ENCODE peak calls at places on chromosomes 6 and 20, in five cellular contexts. One of them, this sample, is unnamed.

GRCh38 chr6:152096863-152097496 is 289.5 kb downstream of the ESR1 start:
- DNase-seq in mammary epithelial cell: peak; percentile 75
- DNase-seq in GM23248: peak; percentile 91
- DNase-seq in ovary: no peak
- DNase-seq in heart left ventricle: no peak
- DNase-seq in this sample: no peak

GRCh38 chr6:100719883-100720682 is 161.0 kb downstream of the ASCC3 start:
- DNase-seq in mammary epithelial cell: peak; percentile 12
- DNase-seq in GM23248: peak; percentile 48
- DNase-seq in ovary: no peak
- DNase-seq in heart left ventricle: no peak
- DNase-seq in this sample: peak; percentile 19

GRCh38 chr6:167479967-167480653 is 155.2 kb downstream of the TTLL2 start:
- DNase-seq in heart left ventricle: no peak
- DNase-seq in mammary epithelial cell: no peak
- DNase-seq in ovary: no peak
- DNase-seq in GM23248: no peak
- DNase-seq in this sample: no peak

GRCh38 chr6:168288781-168289570 is 30.6 kb downstream of the DACT2 start:
- DNase-seq in GM23248: no peak
- DNase-seq in heart left ventricle: no peak
- DNase-seq in mammary epithelial cell: no peak
- DNase-seq in ovary: no peak
- DNase-seq in this sample: no peak

GRCh38 chr20:52279667-52280180 is 88.1 kb upstream of the ZFP64 start:
- DNase-seq in heart left ventricle: no peak
- DNase-seq in ovary: no peak
- DNase-seq in GM23248: peak; percentile 36
- DNase-seq in mammary epithelial cell: no peak
- DNase-seq in this sample: peak; percentile 31

GRCh38 chr6:68651018-68651985 is 16.2 kb downstream of the ADGRB3 start:
- DNase-seq in ovary: no peak
- DNase-seq in mammary epithelial cell: no peak
- DNase-seq in heart left ventricle: no peak
- DNase-seq in GM23248: no peak
- DNase-seq in this sample: no peak

GRCh38 chr6:68880050-68880449 is 245.0 kb downstream of the ADGRB3 start:
- DNase-seq in mammary epithelial cell: no peak
- DNase-seq in GM23248: peak; percentile 3
- DNase-seq in heart left ventricle: no peak
- DNase-seq in ovary: no peak
- DNase-seq in this sample: no peak

GRCh38 chr6:150547511-150548222 is 52.0 kb upstream of the PLEKHG1 start:
- DNase-seq in heart left ventricle: peak; percentile 88
- DNase-seq in ovary: peak; percentile 52
- DNase-seq in mammary epithelial cell: no peak
- DNase-seq in GM23248: no peak
- DNase-seq in this sample: no peak

GRCh38 chr6:136593748-136594490 is 43.7 kb upstream of the MAP7 start:
- DNase-seq in ovary: no peak
- DNase-seq in GM23248: peak; percentile 96
- DNase-seq in heart left ventricle: no peak
- DNase-seq in mammary epithelial cell: peak; percentile 98
- DNase-seq in this sample: peak; percentile 39

GRCh38 chr6:137358273-137358672 is 135.9 kb downstream of the OLIG3 start:
- DNase-seq in GM23248: no peak
- DNase-seq in mammary epithelial cell: no peak
- DNase-seq in heart left ventricle: no peak
- DNase-seq in ovary: no peak
- DNase-seq in this sample: no peak

GRCh38 chr6:169999367-169999766 is 247.9 kb downstream of the ERMARD start:
- DNase-seq in mammary epithelial cell: no peak
- DNase-seq in heart left ventricle: no peak
- DNase-seq in GM23248: no peak
- DNase-seq in ovary: no peak
- DNase-seq in this sample: no peak

GRCh38 chr6:84547341-84547794 is 217.0 kb downstream of the TBX18 start:
- DNase-seq in mammary epithelial cell: no peak
- DNase-seq in ovary: no peak
- DNase-seq in heart left ventricle: no peak
- DNase-seq in GM23248: no peak
- DNase-seq in this sample: no peak

GRCh38 chr6:131858765-131859490 is 51.1 kb downstream of the ENPP1 start:
- DNase-seq in heart left ventricle: no peak
- DNase-seq in GM23248: peak; percentile 74
- DNase-seq in mammary epithelial cell: peak; percentile 24
- DNase-seq in ovary: no peak
- DNase-seq in this sample: no peak

GRCh38 chr20:20594171-20594530 is 118.3 kb downstream of the RALGAPA2 start:
- DNase-seq in ovary: no peak
- DNase-seq in GM23248: peak; percentile 80
- DNase-seq in mammary epithelial cell: no peak
- DNase-seq in heart left ventricle: no peak
- DNase-seq in this sample: peak; percentile 53

GRCh38 chr6:6379573-6379972 is 59.1 kb upstream of the F13A1 start:
- DNase-seq in heart left ventricle: no peak
- DNase-seq in GM23248: no peak
- DNase-seq in mammary epithelial cell: no peak
- DNase-seq in ovary: no peak
- DNase-seq in this sample: no peak

GRCh38 chr20:667351-668034 is 8.1 kb downstream of the SCRT2 start:
- DNase-seq in GM23248: peak; percentile 59
- DNase-seq in heart left ventricle: no peak
- DNase-seq in mammary epithelial cell: no peak
- DNase-seq in ovary: no peak
- DNase-seq in this sample: peak; percentile 46

GRCh38 chr6:53119349-53119748 is 29.3 kb downstream of the GCM1 start:
- DNase-seq in GM23248: peak; percentile 49
- DNase-seq in ovary: no peak
- DNase-seq in heart left ventricle: no peak
- DNase-seq in mammary epithelial cell: no peak
- DNase-seq in this sample: no peak

GRCh38 chr6:6721606-6722005 is 133.1 kb downstream of the LY86 start:
- DNase-seq in GM23248: no peak
- DNase-seq in mammary epithelial cell: no peak
- DNase-seq in heart left ventricle: no peak
- DNase-seq in ovary: no peak
- DNase-seq in this sample: no peak

GRCh38 chr6:43705996-43706395 is 18.4 kb upstream of the MRPS18A start:
- DNase-seq in mammary epithelial cell: no peak
- DNase-seq in ovary: no peak
- DNase-seq in heart left ventricle: no peak
- DNase-seq in GM23248: peak; percentile 42
- DNase-seq in this sample: no peak

GRCh38 chr20:19074828-19075516 is 137.5 kb upstream of the SLC24A3 start:
- DNase-seq in heart left ventricle: no peak
- DNase-seq in mammary epithelial cell: no peak
- DNase-seq in ovary: no peak
- DNase-seq in GM23248: no peak
- DNase-seq in this sample: no peak

GRCh38 chr6:127933852-127934840 is 33.3 kb upstream of the THEMIS start:
- DNase-seq in mammary epithelial cell: no peak
- DNase-seq in GM23248: no peak
- DNase-seq in heart left ventricle: no peak
- DNase-seq in ovary: no peak
- DNase-seq in this sample: no peak

GRCh38 chr20:7305971-7306370 is 538.5 kb downstream of the BMP2 start:
- DNase-seq in ovary: no peak
- DNase-seq in mammary epithelial cell: no peak
- DNase-seq in GM23248: no peak
- DNase-seq in heart left ventricle: no peak
- DNase-seq in this sample: no peak

GRCh38 chr6:25889877-25890853 is 16.1 kb upstream of the SLC17A3 start:
- DNase-seq in heart left ventricle: no peak
- DNase-seq in mammary epithelial cell: peak; percentile 40
- DNase-seq in ovary: peak; percentile 28
- DNase-seq in GM23248: peak; percentile 66
- DNase-seq in this sample: peak; percentile 72

GRCh38 chr20:47770931-47771330 is 14.3 kb downstream of the SULF2 start:
- DNase-seq in mammary epithelial cell: no peak
- DNase-seq in heart left ventricle: peak; percentile 50
- DNase-seq in ovary: no peak
- DNase-seq in GM23248: no peak
- DNase-seq in this sample: no peak

DNA sequence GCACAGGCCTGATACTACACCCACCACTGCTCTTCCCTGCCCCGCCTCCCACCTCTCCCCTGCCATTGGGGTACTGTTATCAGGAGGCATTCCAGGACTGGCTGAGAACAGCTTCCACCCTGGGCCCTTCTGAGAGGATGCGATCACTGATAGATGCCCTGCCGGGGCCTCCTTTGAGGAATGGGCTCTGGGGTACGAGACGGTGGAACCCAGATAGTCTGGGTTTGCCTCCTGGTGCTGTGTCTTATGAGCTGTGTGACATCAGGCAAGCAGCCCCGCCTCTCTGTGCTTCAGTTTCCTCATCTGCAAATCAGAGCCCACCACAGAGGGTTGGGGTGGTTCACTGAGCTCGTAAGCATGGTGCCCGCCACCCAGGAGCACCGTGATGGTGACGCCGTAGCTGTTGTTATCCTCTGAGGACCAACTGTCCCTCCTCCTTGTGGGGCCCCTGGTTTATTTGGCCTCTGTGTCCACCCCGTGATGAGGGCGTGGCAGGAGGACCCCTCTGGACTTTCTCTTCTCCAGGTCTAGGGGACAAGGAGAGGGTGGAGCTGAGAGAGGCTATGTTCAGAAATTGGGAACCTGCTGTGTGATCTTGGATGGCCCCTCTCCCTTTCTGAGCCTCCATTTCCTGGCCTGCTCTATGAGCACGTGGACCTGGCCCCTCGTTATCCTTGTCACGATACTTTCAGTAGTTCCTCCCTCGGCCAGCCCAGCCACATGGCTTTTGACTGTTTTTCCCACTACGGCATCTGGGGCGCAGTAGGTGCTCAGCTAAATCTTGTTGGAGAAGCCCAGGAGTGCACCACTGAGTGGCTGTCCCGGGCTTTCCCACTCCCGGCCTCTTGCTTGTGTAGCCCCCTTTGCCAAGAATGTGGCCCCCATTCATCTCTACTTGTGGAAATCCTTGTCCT is 18.3 kb downstream of the SRC start:
- DNase-seq in GM23248: no peak
- DNase-seq in ovary: peak; percentile 17
- DNase-seq in mammary epithelial cell: no peak
- DNase-seq in heart left ventricle: peak; percentile 19
- DNase-seq in this sample: no peak
- H3K27ac ChIP-seq in GM23248: no peak overlapping the region
- H3K27ac ChIP-seq in ovary: no peak overlapping the region
- H3K27ac ChIP-seq in mammary epithelial cell: no peak overlapping the region
- H3K27ac ChIP-seq in heart left ventricle: no peak overlapping the region
- H3K27ac ChIP-seq in this sample: no peak overlapping the region

GRCh38 chr20:53925651-53926401 is 144.6 kb downstream of the BCAS1 start:
- DNase-seq in mammary epithelial cell: no peak
- DNase-seq in ovary: no peak
- DNase-seq in GM23248: no peak
- DNase-seq in heart left ventricle: no peak
- DNase-seq in this sample: no peak
- H3K27ac ChIP-seq in mammary epithelial cell: peak overlapping the region; percentile 90
- H3K27ac ChIP-seq in ovary: no peak overlapping the region
- H3K27ac ChIP-seq in GM23248: peak overlapping the region; percentile 86
- H3K27ac ChIP-seq in heart left ventricle: peak overlapping the region; percentile 8
- H3K27ac ChIP-seq in this sample: peak overlapping the region; percentile 50

DNA sequence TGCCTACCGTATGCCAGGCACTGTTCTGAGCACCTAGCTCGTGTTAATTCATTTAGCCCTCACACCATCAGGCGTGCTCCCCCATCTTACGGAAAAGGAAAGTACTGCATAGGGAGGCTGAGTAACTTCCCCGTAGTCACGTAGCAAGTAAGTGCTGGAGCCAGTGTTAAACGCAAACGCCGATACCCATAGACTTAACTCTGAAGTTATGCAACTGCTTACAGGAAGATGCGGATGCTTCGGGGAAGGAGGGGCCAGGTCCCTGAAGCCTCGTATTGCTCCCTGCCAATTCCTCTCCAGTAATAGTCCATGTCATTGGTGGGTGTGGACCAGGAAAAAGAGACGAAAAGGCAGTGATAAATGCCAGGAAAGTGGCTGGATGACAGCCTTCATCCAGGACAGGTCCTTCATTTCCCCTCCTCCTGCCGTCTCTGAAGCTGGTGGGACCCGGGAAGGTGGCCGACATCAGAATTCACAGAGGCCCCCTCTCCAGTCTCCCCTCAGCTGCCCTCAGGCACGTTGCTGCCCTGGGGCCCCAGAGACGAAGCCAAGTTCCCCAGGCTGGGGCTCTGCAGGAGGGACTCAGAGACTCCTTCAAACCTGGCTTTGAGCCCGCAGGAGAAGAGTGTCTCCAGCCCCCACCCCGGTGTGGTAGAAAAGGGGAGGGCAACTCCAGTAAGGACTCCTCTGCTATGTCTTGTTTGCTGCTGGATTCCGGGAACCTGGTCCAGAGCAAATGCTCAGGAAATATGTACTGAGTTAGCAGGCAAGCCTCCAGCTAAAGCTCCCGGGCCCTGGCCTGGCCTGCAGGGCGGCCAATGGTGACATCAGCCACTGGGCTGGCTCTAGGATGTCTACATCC is 37.7 kb downstream of the RAB44 start:
- DNase-seq in heart left ventricle: peak; percentile 87
- DNase-seq in GM23248: peak; percentile 96
- DNase-seq in ovary: peak; percentile 80
- DNase-seq in mammary epithelial cell: no peak
- DNase-seq in this sample: peak; percentile 68
- H3K27ac ChIP-seq in heart left ventricle: peak overlapping the region; percentile 82
- H3K27ac ChIP-seq in GM23248: peak overlapping the region; percentile 86
- H3K27ac ChIP-seq in ovary: peak overlapping the region; percentile 65
- H3K27ac ChIP-seq in mammary epithelial cell: no peak overlapping the region
- H3K27ac ChIP-seq in this sample: peak overlapping the region; percentile 44

GRCh38 chr20:37193226-37193625 is 13.9 kb upstream of the MROH8 start:
- DNase-seq in GM23248: no peak
- DNase-seq in mammary epithelial cell: no peak
- DNase-seq in heart left ventricle: no peak
- DNase-seq in ovary: no peak
- DNase-seq in this sample: no peak

GRCh38 chr20:37188787-37189186 is 9.4 kb upstream of the MROH8 start:
- DNase-seq in GM23248: no peak
- DNase-seq in heart left ventricle: no peak
- DNase-seq in mammary epithelial cell: no peak
- DNase-seq in ovary: no peak
- DNase-seq in this sample: no peak

GRCh38 chr20:37192137-37192854 is 12.9 kb upstream of the MROH8 start:
- DNase-seq in ovary: peak; percentile 90
- DNase-seq in heart left ventricle: peak; percentile 94
- DNase-seq in mammary epithelial cell: peak; percentile 67
- DNase-seq in GM23248: peak; percentile 91
- DNase-seq in this sample: peak; percentile 89

GRCh38 chr20:37190354-37190753 is 11.0 kb upstream of the MROH8 start:
- DNase-seq in mammary epithelial cell: no peak
- DNase-seq in GM23248: no peak
- DNase-seq in heart left ventricle: no peak
- DNase-seq in ovary: no peak
- DNase-seq in this sample: no peak

DNA sequence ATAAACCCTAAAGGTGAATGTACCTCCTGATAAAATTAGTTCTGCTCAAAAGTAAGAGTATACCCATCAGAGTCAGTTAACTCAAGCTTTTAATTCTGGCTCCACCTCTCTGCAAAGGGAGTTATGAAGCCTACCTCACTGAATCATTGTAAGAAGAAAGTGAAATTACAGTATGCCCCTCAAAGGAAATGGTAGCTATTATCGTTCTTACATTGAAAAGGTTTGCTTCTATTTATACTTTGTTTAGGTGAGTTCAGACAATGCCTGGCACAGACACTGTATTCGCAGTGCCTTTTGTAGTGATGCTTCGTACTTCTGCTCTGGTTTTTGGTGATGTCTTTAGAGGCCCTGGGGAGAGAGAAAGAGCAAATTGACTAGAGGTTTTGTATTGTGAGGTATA is 10.3 kb upstream of the MROH8 start:
- DNase-seq in heart left ventricle: no peak
- DNase-seq in GM23248: no peak
- DNase-seq in ovary: no peak
- DNase-seq in mammary epithelial cell: no peak
- DNase-seq in this sample: no peak
- H3K27ac ChIP-seq in heart left ventricle: no peak overlapping the region
- H3K27ac ChIP-seq in GM23248: no peak overlapping the region
- H3K27ac ChIP-seq in ovary: no peak overlapping the region
- H3K27ac ChIP-seq in mammary epithelial cell: no peak overlapping the region
- H3K27ac ChIP-seq in this sample: no peak overlapping the region